ENCODE peak calls at places on chromosomes 13 and 19, in four cellular contexts. R is lower lobe of right lung, S is left ventricle myocardium inferior, Q is astrocyte. P is an unnamed sample.

GRCh38 chr13:59157181-59157580 is 1006.5 kb downstream of the DIAPH3 start:
- DNase-seq in R (no peak), S (no peak), Q (peak; percentile 21), P (no peak)

GRCh38 chr13:98453254-98453843 is 123.6 kb downstream of the STK24 start:
- DNase-seq in R (no peak), S (no peak), Q (no peak), P (no peak)

GRCh38 chr19:38308926-38309614 is 5.0 kb downstream of the C19orf33 start:
- DNase-seq in R (no peak), S (no peak), Q (no peak), P (no peak)

GRCh38 chr19:52945652-52946321 is 16.9 kb downstream of the ZNF816 start:
- DNase-seq in R (no peak), S (no peak), Q (no peak), P (no peak)

GRCh38 chr13:100443278-100443997 is 145.2 kb downstream of the GGACT start:
- DNase-seq in R (no peak), S (no peak), Q (no peak), P (no peak)

GRCh38 chr13:101065314-101065713 is 351.0 kb downstream of the NALCN start:
- DNase-seq in R (no peak), S (no peak), Q (peak; percentile 70), P (no peak)

GRCh38 chr13:39729161-39729560 is 73.7 kb downstream of the COG6 start:
- DNase-seq in R (no peak), S (no peak), Q (peak; percentile 1), P (no peak)

GRCh38 chr13:83516781-83517180 is 365.5 kb downstream of the SLITRK1 start:
- DNase-seq in R (no peak), S (no peak), Q (no peak), P (no peak)

GRCh38 chr19:18282021-18282787 is 782 bp upstream of the JUND start:
- DNase-seq in R (no peak), S (no peak), Q (peak; percentile 79), P (no peak)

GRCh38 chr19:43438291-43439162 is 23.8 kb downstream of the TEX101 start:
- DNase-seq in R (no peak), S (peak; percentile 79), Q (peak; percentile 50), P (peak; percentile 29)

GRCh38 chr19:7852851-7853759 is 21.1 kb downstream of the PRR36 start:
- DNase-seq in R (peak; percentile 90), S (peak; percentile 54), Q (no peak), P (peak; percentile 74)

GRCh38 chr13:44307844-44308243 is 65.8 kb upstream of the SERP2 start:
- DNase-seq in R (no peak), S (no peak), Q (no peak), P (no peak)

GRCh38 chr19:55015126-55015525 is 22.9 kb downstream of the GP6 start:
- DNase-seq in R (no peak), S (no peak), Q (no peak), P (no peak)

GRCh38 chr19:44807652-44808462 is 1.0 kb upstream of the BCAM start:
- DNase-seq in R (peak; percentile 80), S (no peak), Q (peak; percentile 45), P (peak; percentile 83)

GRCh38 chr19:3411636-3412035 is 45.3 kb downstream of the NFIC start:
- DNase-seq in R (no peak), S (no peak), Q (no peak), P (no peak)

GRCh38 chr13:80903911-80904310 is 563.0 kb upstream of the SPRY2 start:
- DNase-seq in R (no peak), S (no peak), Q (no peak), P (no peak)

GRCh38 chr19:6393982-6394412 is 1.0 kb upstream of the GTF2F1 start:
- DNase-seq in R (no peak), S (no peak), Q (no peak), P (no peak)

GRCh38 chr19:5369962-5370367 is 29.4 kb upstream of the PTPRS start:
- DNase-seq in R (peak; percentile 50), S (peak; percentile 18), Q (no peak), P (no peak)

GRCh38 chr13:101511766-101512165 is 59.3 kb downstream of the ITGBL1 start:
- DNase-seq in R (no peak), S (no peak), Q (peak; percentile 44), P (no peak)

GRCh38 chr19:55646889-55647731 is 902 bp upstream of the CCDC106 start:
- DNase-seq in R (no peak), S (no peak), Q (no peak), P (no peak)

GRCh38 chr19:32041681-32042292 is 303.6 kb upstream of the ZNF507 start:
- DNase-seq in R (no peak), S (peak; percentile 27), Q (no peak), P (peak; percentile 36)

GRCh38 chr13:48078251-48078656 is 16.6 kb downstream of the MED4 start:
- DNase-seq in R (no peak), S (no peak), Q (no peak), P (peak; percentile 27)

GRCh38 chr19:30696514-30696913 is 324.3 kb downstream of the ZNF536 start:
- DNase-seq in R (no peak), S (no peak), Q (no peak), P (no peak)

GRCh38 chr19:7904074-7905020 is 670 bp downstream of the MAP2K7 start:
- DNase-seq in R (peak; percentile 77), S (no peak), Q (no peak), P (peak; percentile 45)

GRCh38 chr13:43434185-43434584 is 352.6 kb downstream of the ENOX1 start:
- DNase-seq in R (no peak), S (peak; percentile 28), Q (no peak), P (no peak)

GRCh38 chr13:110454956-110455355 is 106.6 kb downstream of the RAB20 start:
- DNase-seq in R (no peak), S (peak; percentile 28), Q (no peak), P (no peak)

GRCh38 chr13:29847501-29847983 is 2.9 kb downstream of the UBL3 start:
- DNase-seq in R (no peak), S (no peak), Q (peak; percentile 45), P (no peak)

GRCh38 chr13:30978981-30979956 is 46.8 kb downstream of the TEX26 start:
- DNase-seq in R (peak; percentile 66), S (no peak), Q (no peak), P (no peak)

DNA sequence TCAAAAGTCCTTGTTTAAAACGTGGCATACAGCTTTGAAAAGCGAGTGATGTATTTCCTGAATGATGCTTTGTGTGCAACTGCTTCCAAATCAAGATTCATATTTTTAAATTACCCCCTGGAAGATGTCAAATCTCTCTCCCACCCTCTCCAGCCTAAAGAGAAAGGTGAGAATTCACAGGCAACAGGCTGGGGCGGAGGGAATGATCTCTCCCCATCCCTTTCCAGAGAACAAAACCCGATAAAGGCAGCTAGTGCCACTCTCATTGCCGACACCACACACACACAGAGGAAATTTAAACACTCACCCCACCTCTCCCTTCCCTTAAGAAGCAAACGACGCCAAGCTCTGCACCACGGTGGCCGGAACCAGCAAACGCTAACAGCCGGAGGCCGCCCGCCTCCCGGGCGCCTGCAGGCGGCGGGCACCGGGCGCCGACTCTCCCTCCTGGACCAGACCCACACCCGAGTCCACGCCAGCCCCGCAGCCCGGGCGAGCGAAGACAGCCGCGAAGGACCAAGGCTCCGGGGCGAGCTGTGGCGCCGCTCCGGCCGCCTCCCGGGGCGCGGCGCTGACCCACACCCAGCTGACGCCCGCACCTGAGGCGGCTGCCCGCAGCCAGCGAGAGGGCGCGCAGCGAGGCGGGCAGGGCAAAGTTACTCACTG is 485 bp downstream of the LNX2 start:
- DNase-seq in R (peak; percentile 70), S (peak; percentile 38), Q (peak; percentile 11), P (no peak)
- TF ChIP-seq CTCF in R (peak; percentile 32), S (peak; percentile 59), Q (no peak), P (peak; percentile 27)

GRCh38 chr19:15099017-15099582 is 8.1 kb upstream of the SYDE1 start:
- DNase-seq in R (no peak), S (no peak), Q (no peak), P (no peak)
- H3K27ac ChIP-seq in R (no peak overlapping the region), S (no peak overlapping the region), Q (no peak overlapping the region), P (no peak overlapping the region)

DNA sequence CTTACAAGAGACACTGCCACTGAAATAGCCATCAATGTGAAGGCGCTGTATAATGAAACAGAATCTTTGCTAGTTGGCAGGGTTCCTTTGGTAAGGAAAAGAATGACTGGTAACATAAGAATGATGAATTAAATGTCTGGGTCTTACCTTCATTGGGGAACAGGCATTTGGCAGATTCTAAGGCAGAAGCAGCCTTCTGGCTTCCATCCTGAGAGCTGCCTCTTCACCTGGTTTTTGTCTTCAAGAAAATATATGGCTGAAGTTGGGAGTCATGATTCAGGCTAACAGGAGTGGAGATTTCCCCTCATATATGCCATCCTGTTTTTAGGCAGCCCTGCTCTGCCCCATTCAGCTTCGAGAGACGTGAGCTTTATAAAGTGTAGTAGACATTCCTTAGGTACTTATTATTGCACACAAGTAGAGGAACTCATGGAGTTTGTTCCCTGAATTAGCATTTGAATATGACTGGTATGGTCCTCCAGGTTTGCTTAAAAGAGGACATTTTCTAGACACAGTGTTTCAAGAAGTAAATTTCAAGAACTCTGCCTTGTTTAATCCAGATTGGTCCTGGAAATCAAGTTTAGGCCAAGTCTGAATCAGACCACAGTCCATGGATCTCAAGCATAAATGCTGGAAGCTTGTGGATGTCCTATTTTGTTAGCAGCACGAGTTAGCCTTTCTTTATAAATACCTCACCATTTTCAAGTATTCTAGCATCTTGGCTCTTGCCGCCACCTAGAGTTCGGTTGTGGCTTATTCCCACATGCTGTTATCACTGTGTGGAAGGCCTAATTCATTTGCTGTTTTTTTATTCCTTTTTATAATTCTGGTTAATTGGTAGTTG is 56.2 kb upstream of the AKAP11 start:
- DNase-seq in R (no peak), S (no peak), Q (peak; percentile 23), P (peak; percentile 7)
- TF ChIP-seq CTCF in R (peak; percentile 43), S (peak; percentile 48), Q (peak; percentile 53), P (peak; percentile 63)

GRCh38 chr19:48444129-48444932 is 1.5 kb upstream of the GRWD1 start:
- DNase-seq in R (no peak), S (no peak), Q (no peak), P (no peak)
- H3K27ac ChIP-seq in R (peak overlapping the region; percentile 93), S (peak overlapping the region; percentile 90), Q (no peak overlapping the region), P (peak overlapping the region; percentile 75)

DNA sequence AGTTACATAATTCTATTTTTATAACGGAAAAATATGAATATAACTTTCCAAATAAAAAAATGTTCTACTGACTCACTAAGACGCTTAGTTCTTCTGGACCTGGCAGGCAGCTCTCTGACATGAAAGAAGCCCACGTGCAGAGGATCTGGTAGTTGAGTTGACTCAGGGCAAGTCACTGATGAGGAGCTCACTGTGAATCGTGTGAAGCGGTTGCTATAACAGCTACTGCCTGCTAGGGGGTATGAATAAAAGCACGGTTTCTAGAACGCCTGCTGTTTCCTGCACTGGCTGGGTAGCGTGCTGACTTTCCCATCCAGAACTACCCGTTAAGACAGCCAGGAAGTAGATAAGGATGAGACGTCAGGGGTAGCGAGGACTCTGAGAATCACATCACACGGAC is 54.7 kb upstream of the WASF3 start:
- DNase-seq in R (no peak), S (no peak), Q (peak; percentile 31), P (no peak)
- TF ChIP-seq CTCF in R (no peak), S (peak; percentile 12), Q (peak; percentile 8), P (no peak)

GRCh38 chr19:2214253-2214652 is 21.9 kb downstream of the PLEKHJ1 start:
- DNase-seq in R (no peak), S (no peak), Q (no peak), P (no peak)
- H3K27ac ChIP-seq in R (peak overlapping the region; percentile 60), S (no peak overlapping the region), Q (no peak overlapping the region), P (peak overlapping the region; percentile 37)

GRCh38 chr19:423691-424466 is 14.9 kb upstream of the C2CD4C start:
- DNase-seq in R (no peak), S (no peak), Q (no peak), P (no peak)
- TF ChIP-seq CTCF in R (no peak), S (no peak), Q (no peak), P (no peak)